ENCODE peak calls at places on chromosome 18, in five cellular contexts. Q, H, X, A and C are unnamed samples.

GRCh38 chr18:57475408-57475807 is 40.2 kb downstream of the ONECUT2 start:
- DNase-seq in Q (no peak), H (no peak), X (no peak), A (no peak), C (no peak)

GRCh38 chr18:63562284-63562683 is 20.1 kb downstream of the SERPINB12 start:
- DNase-seq in Q (no peak), H (no peak), X (no peak), A (no peak), C (no peak)

GRCh38 chr18:60966876-60967275 is 366.4 kb upstream of the CDH20 start:
- DNase-seq in Q (no peak), H (no peak), X (no peak), A (peak), C (no peak)

GRCh38 chr18:715626-716025 is 3.2 kb upstream of the ENOSF1 start:
- DNase-seq in Q (no peak), H (no peak), X (no peak), A (peak), C (peak)

GRCh38 chr18:12943200-12943599 is 4.6 kb upstream of the SEH1L start:
- DNase-seq in Q (no peak), H (no peak), X (no peak), A (no peak), C (no peak)

GRCh38 chr18:59961086-59961485 is 61.3 kb downstream of the PMAIP1 start:
- DNase-seq in Q (no peak), H (no peak), X (no peak), A (no peak), C (no peak)

GRCh38 chr18:13572148-13572547 is 154.2 kb downstream of the FAM210A start:
- DNase-seq in Q (no peak), H (no peak), X (peak), A (no peak), C (no peak)

GRCh38 chr18:23824235-23824634 is 135.0 kb downstream of the LAMA3 start:
- DNase-seq in Q (no peak), H (no peak), X (no peak), A (peak), C (no peak)

GRCh38 chr18:70148039-70148438 is 57.4 kb downstream of the RTTN start:
- DNase-seq in Q (no peak), H (no peak), X (no peak), A (no peak), C (no peak)
- TF ChIP-seq CTCF in Q (no peak), H (no peak), X (no peak), A (no peak), C (no peak)

GRCh38 chr18:36409779-36410178 is 112.3 kb downstream of the FHOD3 start:
- DNase-seq in Q (no peak), H (no peak), X (peak), A (no peak), C (no peak)

GRCh38 chr18:36411745-36412168 is 114.2 kb downstream of the FHOD3 start:
- DNase-seq in Q (no peak), H (peak), X (peak), A (peak), C (peak)

GRCh38 chr18:36410346-36410745 is 112.8 kb downstream of the FHOD3 start:
- DNase-seq in Q (no peak), H (no peak), X (no peak), A (no peak), C (no peak)

GRCh38 chr18:36415606-36416005 is 118.1 kb downstream of the FHOD3 start:
- DNase-seq in Q (no peak), H (no peak), X (peak), A (no peak), C (no peak)

DNA sequence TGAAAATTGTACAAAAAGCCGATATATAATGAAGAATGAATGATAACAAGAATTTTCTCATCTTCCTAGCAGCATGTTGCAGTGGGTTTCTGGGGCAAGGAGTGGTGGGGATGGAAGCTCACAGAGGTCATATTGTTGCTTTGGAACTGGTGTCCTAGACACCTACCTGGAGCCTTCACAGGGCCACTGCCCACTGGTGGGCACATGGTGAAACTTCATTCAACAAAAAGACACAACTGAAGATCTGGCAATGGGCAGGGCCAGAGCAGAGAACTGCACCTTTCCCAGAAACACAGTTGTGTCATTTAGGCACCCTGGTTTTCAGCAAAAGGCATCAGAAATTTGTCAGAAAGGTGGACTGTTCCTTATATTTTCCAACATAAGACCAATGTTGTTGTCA is 115.3 kb downstream of the FHOD3 start:
- DNase-seq in Q (peak), H (peak), X (peak), A (peak), C (peak)
- TF ChIP-seq CTCF in Q (no peak), H (peak), X (no peak), A (peak), C (peak)

GRCh38 chr18:76422838-76423237 is 72.2 kb downstream of the ZNF516 start:
- DNase-seq in Q (no peak), H (no peak), X (peak), A (no peak), C (no peak)
- TF ChIP-seq CTCF in Q (no peak), H (no peak), X (no peak), A (no peak), C (no peak)

DNA sequence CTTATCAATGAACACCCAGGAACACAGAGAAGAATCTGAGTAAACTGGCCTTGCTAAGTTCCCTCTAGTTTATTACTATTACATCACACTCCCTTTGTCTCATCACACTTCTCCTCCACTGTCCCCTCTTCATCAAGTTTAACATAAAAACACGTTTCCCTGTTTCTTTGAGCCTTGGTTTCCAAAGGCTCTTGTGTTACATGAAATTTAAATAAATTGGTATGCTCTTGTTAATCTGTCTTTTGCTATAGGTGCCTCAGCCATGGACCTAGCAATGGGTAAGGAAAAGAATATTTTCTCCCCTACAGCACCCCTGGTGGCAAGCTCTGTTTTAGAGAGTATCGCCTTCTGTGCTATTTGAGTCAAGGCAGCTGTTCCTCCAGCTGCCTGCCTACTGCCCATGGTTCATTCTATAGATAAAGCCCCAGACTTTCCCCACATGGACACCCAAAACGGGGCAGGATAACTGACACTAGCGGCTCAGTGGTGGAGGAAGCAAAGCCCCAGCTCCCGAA is 31.8 kb downstream of the TGIF1 start:
- DNase-seq in Q (peak), H (peak), X (no peak), A (peak), C (no peak)
- TF ChIP-seq CTCF in Q (peak), H (peak), X (no peak), A (peak), C (peak)

DNA sequence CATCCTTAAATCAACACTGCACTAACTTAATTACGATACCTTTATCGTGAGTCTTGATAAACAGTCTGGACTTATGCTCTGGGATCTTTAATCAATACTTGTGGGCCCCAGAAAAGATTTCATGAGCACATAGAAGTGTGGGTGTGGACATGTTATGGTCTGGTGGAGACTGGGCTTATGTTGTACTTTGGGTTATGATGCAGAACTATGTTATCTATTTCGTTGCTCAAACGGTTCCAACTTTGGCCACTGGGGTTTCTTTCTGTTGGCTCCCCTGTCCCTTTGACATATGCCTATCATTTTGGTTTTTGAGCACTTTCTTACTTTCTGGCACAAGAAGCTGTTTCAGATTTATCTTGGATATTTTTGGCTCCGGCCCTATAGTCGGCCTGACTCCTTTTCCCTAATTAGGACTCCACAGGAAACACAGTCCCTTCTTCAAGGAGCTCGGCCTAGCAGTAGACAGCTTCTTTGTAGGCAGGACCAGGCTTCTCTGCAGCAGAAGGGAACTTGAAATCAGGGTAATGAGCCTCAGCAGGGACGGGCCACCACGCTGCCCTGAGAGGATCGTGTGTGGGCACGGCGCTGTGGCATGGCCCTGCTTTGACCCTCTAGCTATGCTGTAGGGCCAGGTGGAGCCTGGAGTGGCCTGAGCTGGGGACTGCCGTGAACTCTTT is 54.6 kb upstream of the TXNDC2 start:
- DNase-seq in Q (no peak), H (no peak), X (no peak), A (no peak), C (no peak)
- TF ChIP-seq CTCF in Q (no peak), H (peak), X (no peak), A (peak), C (peak)

DNA sequence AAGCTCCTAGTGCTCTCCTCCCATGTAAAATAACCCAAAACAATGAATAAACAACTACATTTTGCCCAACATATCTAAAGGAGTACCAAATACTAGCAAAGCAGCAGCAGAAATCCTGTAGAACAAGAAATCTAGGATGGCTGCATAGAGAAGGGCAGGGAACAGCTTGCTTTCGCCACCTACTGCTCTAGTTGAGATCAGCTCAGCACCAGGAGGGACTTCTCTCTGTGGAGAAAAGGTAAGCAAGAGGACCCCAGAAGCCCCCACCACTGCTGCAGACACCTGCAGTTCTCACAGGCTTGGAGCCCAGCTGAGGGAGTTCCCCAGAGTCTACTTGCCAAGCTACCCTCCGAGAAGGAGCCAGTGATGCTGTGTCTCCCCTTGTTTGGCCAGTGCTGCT is 243.0 kb upstream of the CHST9 start:
- DNase-seq in Q (no peak), H (no peak), X (no peak), A (no peak), C (no peak)
- TF ChIP-seq CTCF in Q (no peak), H (no peak), X (no peak), A (no peak), C (no peak)

DNA sequence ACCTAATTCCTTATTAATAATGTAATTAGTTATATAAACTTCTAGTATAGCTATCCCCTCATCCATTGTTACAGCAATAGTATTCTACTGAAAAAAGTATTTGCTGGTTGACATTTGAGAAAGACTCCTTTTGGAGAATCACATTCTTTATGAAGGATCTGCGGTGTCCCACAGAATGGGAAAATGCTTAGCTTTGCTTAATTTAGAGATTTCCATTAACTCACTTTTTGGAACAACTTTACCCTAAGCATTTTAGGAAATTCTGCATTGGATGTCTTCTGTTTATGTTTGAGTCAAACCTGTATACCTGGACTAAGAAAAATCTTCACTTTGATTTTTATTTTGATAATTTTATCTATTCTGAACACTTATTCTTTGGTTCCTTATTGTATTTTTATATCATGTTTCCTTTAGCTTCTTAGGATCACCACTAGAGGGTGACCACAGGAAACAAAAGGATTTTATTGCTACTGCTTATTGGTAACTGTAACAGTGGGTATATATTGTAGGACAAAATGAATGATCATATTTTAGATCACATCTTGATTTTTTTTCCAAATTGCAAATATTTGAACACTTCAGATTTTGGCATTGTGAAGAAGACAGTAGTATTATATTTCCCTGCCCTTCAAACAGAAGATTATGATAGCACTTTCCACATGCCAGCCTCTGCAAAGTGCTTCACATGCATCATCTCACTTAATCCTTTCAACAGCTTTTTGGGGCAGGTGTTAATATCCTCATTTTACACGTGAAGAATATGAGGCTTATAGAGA is 79.6 kb downstream of the MIB1 start:
- DNase-seq in Q (peak), H (peak), X (no peak), A (peak), C (peak)
- TF ChIP-seq CTCF in Q (peak), H (peak), X (no peak), A (peak), C (peak)